ENCODE peak calls at places on chromosomes 7 and 10, in eight cellular contexts. H is AG10803; V is omental fat pad; S is H54; U is psoas muscle; I is activated CD8-positive, alpha-beta memory T cell treated with anti-CD3 and anti-CD28 coated beads for 24 hours; Z is fibroblast of lung; D is stimulated activated CD4-positive, alpha-beta T cell treated with anti-CD3 and anti-CD28 coated beads, Interleukin-4, amount 100 ng/mL, for 48 hours. G is an unnamed sample.

GRCh38 chr10:89095701-89096391 is 105.2 kb downstream of the FAS start:
- DNase-seq in H (no peak), V (no peak), S (no peak), U (no peak), I (no peak), Z (no peak), D (no peak), G (no peak)

GRCh38 chr10:71911296-71911954 is 52.8 kb upstream of the CHST3 start:
- DNase-seq in H (no peak), V (no peak), S (no peak), U (no peak), I (no peak), Z (no peak), D (no peak), G (no peak)

GRCh38 chr10:11687357-11687771 is 54.8 kb upstream of the ECHDC3 start:
- DNase-seq in H (peak; percentile 21), V (no peak), S (no peak), U (no peak), I (no peak), Z (peak; percentile 51), D (no peak), G (peak; percentile 89)

GRCh38 chr7:107891619-107892366 is 810 bp downstream of the DLD start:
- DNase-seq in H (peak; percentile 29), V (no peak), S (no peak), U (no peak), I (no peak), Z (peak; percentile 38), D (no peak), G (peak; percentile 67)

GRCh38 chr7:2873686-2874551 is 29.8 kb upstream of the GNA12 start:
- DNase-seq in H (peak; percentile 87), V (no peak), S (peak; percentile 96), U (no peak), I (no peak), Z (peak; percentile 93), D (no peak), G (peak; percentile 7)

GRCh38 chr10:34768261-34768971 is 46.7 kb downstream of the PARD3 start:
- DNase-seq in H (peak; percentile 77), V (no peak), S (peak; percentile 52), U (peak; percentile 91), I (no peak), Z (peak; percentile 66), D (no peak), G (no peak)

GRCh38 chr7:22356855-22357310 is at the start of gene RAPGEF5:
- DNase-seq in H (no peak), V (no peak), S (no peak), U (no peak), I (no peak), Z (peak; percentile 22), D (no peak), G (no peak)

GRCh38 chr7:28919510-28919909 is 38.6 kb downstream of the TRIL start:
- DNase-seq in H (no peak), V (no peak), S (no peak), U (no peak), I (no peak), Z (peak; percentile 32), D (no peak), G (no peak)

GRCh38 chr7:4879401-4880081 is 4.0 kb downstream of the RADIL start:
- DNase-seq in H (no peak), V (no peak), S (no peak), U (no peak), I (no peak), Z (no peak), D (no peak), G (no peak)